ENCODE peak calls at places on chromosomes 6 and 20, in four cellular contexts. H is nucleus accumbens; A is stimulated activated CD4-positive, alpha-beta T cell treated with anti-CD3 and anti-CD28 coated beads, Interleukin-15, amount 100 ng/mL, for 1 hour; I is IMR-90. J is an unnamed sample.

GRCh38 chr6:150236544-150236943 is 93.7 kb downstream of the PPP1R14C start:
- DNase-seq in I (no peak), H (no peak), A (no peak), J (no peak)

GRCh38 chr6:32317532-32317931 is 54.2 kb downstream of the TSBP1 start:
- DNase-seq in A (no peak), I (no peak), H (no peak), J (no peak)

GRCh38 chr20:63094767-63095499 is 88.2 kb upstream of the BHLHE23 start:
- DNase-seq in I (no peak), A (no peak), H (no peak), J (no peak)

GRCh38 chr6:17836298-17836697 is 129.6 kb upstream of the NUP153 start:
- DNase-seq in A (no peak), I (no peak), H (no peak), J (no peak)

GRCh38 chr6:39204646-39205244 is 24.5 kb downstream of the KCNK5 start:
- DNase-seq in H (no peak), A (no peak), I (no peak), J (no peak)

GRCh38 chr20:33839591-33839990 is 28.4 kb downstream of the CHMP4B start:
- DNase-seq in H (no peak), I (no peak), A (no peak), J (no peak)

GRCh38 chr6:43990627-43991619 is 136.3 kb downstream of the MRPL14 start:
- DNase-seq in H (no peak), I (peak), A (no peak), J (no peak)

GRCh38 chr6:5085638-5086293 is 625 bp downstream of the PPP1R3G start:
- DNase-seq in A (no peak), H (no peak), I (peak), J (no peak)

GRCh38 chr6:98824163-98824906 is 10.0 kb upstream of the POU3F2 start:
- DNase-seq in H (no peak), I (no peak), A (no peak), J (no peak)

GRCh38 chr6:147005499-147005898 is 198.7 kb upstream of the STXBP5 start:
- DNase-seq in I (no peak), H (no peak), A (no peak), J (no peak)

J was measured in esophagus squamous epithelium.